ENCODE peak calls at places on chromosome 20, in eight cellular contexts. One of them, this sample, is unnamed. For H3K9me3, the result is how much of the 10 kb centered on the place peaks cover.

GRCh38 chr20:37445041-37445440 is 76.0 kb upstream of the NNAT start:
- DNase-seq in tibial artery: no peak
- DNase-seq in sigmoid colon: no peak
- DNase-seq in K562: no peak
- DNase-seq in GM23248: no peak
- DNase-seq in transverse colon: no peak
- DNase-seq in heart left ventricle: no peak
- DNase-seq in uterus: no peak
- DNase-seq in this sample: no peak

GRCh38 chr20:31497838-31498540 is 16.3 kb upstream of the HM13 start:
- DNase-seq in tibial artery: no peak
- DNase-seq in sigmoid colon: no peak
- DNase-seq in K562: peak
- DNase-seq in GM23248: peak
- DNase-seq in transverse colon: no peak
- DNase-seq in heart left ventricle: peak
- DNase-seq in uterus: peak
- DNase-seq in this sample: no peak

GRCh38 chr20:50913976-50914375 is 17.3 kb downstream of the ADNP start:
- DNase-seq in tibial artery: no peak
- DNase-seq in sigmoid colon: no peak
- DNase-seq in K562: peak
- DNase-seq in GM23248: peak
- DNase-seq in transverse colon: no peak
- DNase-seq in heart left ventricle: no peak
- DNase-seq in uterus: no peak
- DNase-seq in this sample: no peak

GRCh38 chr20:35743693-35744491 is 1.8 kb upstream of the RBM39 start:
- DNase-seq in tibial artery: no peak
- DNase-seq in sigmoid colon: peak
- DNase-seq in K562: no peak
- DNase-seq in GM23248: no peak
- DNase-seq in transverse colon: no peak
- DNase-seq in heart left ventricle: no peak
- DNase-seq in uterus: no peak
- DNase-seq in this sample: peak

GRCh38 chr20:36574278-36575065 is 1.1 kb downstream of the TGIF2 start:
- DNase-seq in tibial artery: peak
- DNase-seq in sigmoid colon: peak
- DNase-seq in K562: peak
- DNase-seq in GM23248: peak
- DNase-seq in transverse colon: peak
- DNase-seq in heart left ventricle: peak
- DNase-seq in uterus: peak
- DNase-seq in this sample: peak

GRCh38 chr20:57555457-57556184 is 5.3 kb upstream of the PCK1 start:
- DNase-seq in tibial artery: no peak
- DNase-seq in sigmoid colon: no peak
- DNase-seq in K562: no peak
- DNase-seq in GM23248: no peak
- DNase-seq in transverse colon: no peak
- DNase-seq in heart left ventricle: no peak
- DNase-seq in uterus: no peak
- DNase-seq in this sample: no peak

GRCh38 chr20:33811763-33812672 is 870 bp downstream of the CHMP4B start:
- DNase-seq in tibial artery: peak
- DNase-seq in sigmoid colon: peak
- DNase-seq in K562: peak
- DNase-seq in GM23248: peak
- DNase-seq in transverse colon: peak
- DNase-seq in heart left ventricle: peak
- DNase-seq in uterus: peak
- DNase-seq in this sample: peak

GRCh38 chr20:41476013-41476441 is 109.4 kb upstream of the EMILIN3 start:
- DNase-seq in tibial artery: no peak
- DNase-seq in sigmoid colon: no peak
- DNase-seq in K562: no peak
- DNase-seq in GM23248: peak
- DNase-seq in transverse colon: peak
- DNase-seq in heart left ventricle: peak
- DNase-seq in uterus: no peak
- DNase-seq in this sample: peak

GRCh38 chr20:5600982-5601381 is 149.2 kb upstream of the SHLD1 start:
- DNase-seq in tibial artery: no peak
- DNase-seq in sigmoid colon: no peak
- DNase-seq in K562: no peak
- DNase-seq in GM23248: no peak
- DNase-seq in transverse colon: no peak
- DNase-seq in heart left ventricle: no peak
- DNase-seq in uterus: no peak
- DNase-seq in this sample: no peak

GRCh38 chr20:57387945-57388351 is 3.2 kb upstream of the RBM38 start:
- DNase-seq in tibial artery: peak
- DNase-seq in sigmoid colon: peak
- DNase-seq in K562: no peak
- DNase-seq in GM23248: no peak
- DNase-seq in transverse colon: no peak
- DNase-seq in heart left ventricle: no peak
- DNase-seq in uterus: no peak
- DNase-seq in this sample: no peak

GRCh38 chr20:24948939-24949679 is at the start of gene CST7:
- DNase-seq in tibial artery: no peak
- DNase-seq in sigmoid colon: peak
- DNase-seq in K562: no peak
- DNase-seq in GM23248: no peak
- DNase-seq in transverse colon: peak
- DNase-seq in heart left ventricle: peak
- DNase-seq in uterus: peak
- DNase-seq in this sample: peak

GRCh38 chr20:61737346-61737745 is 328.3 kb downstream of the TAF4 start:
- DNase-seq in tibial artery: no peak
- DNase-seq in sigmoid colon: no peak
- DNase-seq in K562: no peak
- DNase-seq in GM23248: no peak
- DNase-seq in transverse colon: no peak
- DNase-seq in heart left ventricle: no peak
- DNase-seq in uterus: no peak
- DNase-seq in this sample: no peak

GRCh38 chr20:4724459-4725262 is 3.0 kb downstream of the PRND start:
- DNase-seq in tibial artery: no peak
- DNase-seq in sigmoid colon: no peak
- DNase-seq in K562: no peak
- DNase-seq in GM23248: no peak
- DNase-seq in transverse colon: no peak
- DNase-seq in heart left ventricle: no peak
- DNase-seq in uterus: no peak
- DNase-seq in this sample: no peak

GRCh38 chr20:10239954-10240353 is 21.3 kb downstream of the SNAP25 start:
- DNase-seq in tibial artery: no peak
- DNase-seq in sigmoid colon: no peak
- DNase-seq in K562: no peak
- DNase-seq in GM23248: no peak
- DNase-seq in transverse colon: peak
- DNase-seq in heart left ventricle: no peak
- DNase-seq in uterus: no peak
- DNase-seq in this sample: peak

DNA sequence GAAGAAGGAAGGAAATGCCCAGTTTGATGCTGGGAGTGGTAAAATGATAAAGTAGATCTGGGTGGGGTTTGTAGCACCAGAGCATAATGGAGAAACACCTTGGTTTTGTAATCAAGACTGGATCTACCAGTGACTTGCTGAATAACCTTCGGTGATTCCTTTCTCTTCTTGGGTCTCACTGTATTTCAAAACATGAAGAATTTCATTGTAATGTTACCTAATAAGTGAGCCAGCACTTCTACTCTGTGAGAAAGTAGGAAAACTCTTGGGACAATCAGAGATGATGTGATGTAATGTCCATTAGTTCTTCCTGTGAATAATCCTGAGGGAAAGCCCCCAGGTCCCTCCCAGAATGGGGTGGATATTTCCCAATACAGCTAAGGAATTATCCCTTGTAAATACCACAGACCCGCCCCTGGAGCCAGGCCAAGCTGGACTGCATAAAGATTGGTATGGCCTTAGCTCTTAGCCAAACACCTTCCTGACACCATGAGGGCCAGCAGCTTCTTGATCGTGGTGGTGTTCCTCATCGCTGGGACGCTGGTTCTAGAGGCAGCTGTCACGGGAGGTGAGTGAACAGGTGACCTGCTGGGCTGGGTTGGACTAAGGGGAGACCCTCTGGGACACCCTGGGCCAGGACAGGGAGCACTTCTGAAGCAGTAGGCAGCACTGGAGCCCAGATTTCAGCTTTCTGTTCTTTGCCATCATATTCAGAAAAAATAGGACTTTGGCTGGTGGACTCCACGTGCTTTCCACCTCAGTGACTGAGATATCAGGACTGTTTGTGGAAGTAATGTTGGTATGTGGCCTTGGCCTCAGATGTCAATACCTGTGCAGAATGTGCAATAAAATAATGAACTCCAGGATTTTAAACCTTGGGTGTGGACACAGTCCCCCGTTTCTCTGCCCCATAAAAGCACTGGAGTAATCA is at the start of gene PI3:
- DNase-seq in tibial artery: no peak
- DNase-seq in sigmoid colon: no peak
- DNase-seq in K562: no peak
- DNase-seq in GM23248: no peak
- DNase-seq in transverse colon: peak
- DNase-seq in heart left ventricle: no peak
- DNase-seq in uterus: no peak
- DNase-seq in this sample: peak
- H3K27ac ChIP-seq in tibial artery: no peak
- H3K27ac ChIP-seq in sigmoid colon: no peak
- H3K27ac ChIP-seq in K562: no peak
- H3K27ac ChIP-seq in GM23248: no peak
- H3K27ac ChIP-seq in transverse colon: peak
- H3K27ac ChIP-seq in heart left ventricle: no peak
- H3K27ac ChIP-seq in uterus: no peak
- H3K27ac ChIP-seq in this sample: no peak

GRCh38 chr20:29763821-29764511 is 1493.5 kb upstream of the DEFB115 start:
- DNase-seq in tibial artery: no peak
- DNase-seq in sigmoid colon: no peak
- DNase-seq in K562: no peak
- DNase-seq in GM23248: no peak
- DNase-seq in transverse colon: no peak
- DNase-seq in heart left ventricle: no peak
- DNase-seq in uterus: no peak
- DNase-seq in this sample: no peak
- H3K9me3 ChIP-seq in tibial artery: under half
- H3K9me3 ChIP-seq in sigmoid colon: under half
- H3K9me3 ChIP-seq in K562: under half
- H3K9me3 ChIP-seq in GM23248: under half
- H3K9me3 ChIP-seq in transverse colon: under half
- H3K9me3 ChIP-seq in heart left ventricle: under half
- H3K9me3 ChIP-seq in uterus: under half
- H3K9me3 ChIP-seq in this sample: under half

GRCh38 chr20:23048283-23049200 is 930 bp downstream of the THBD start:
- DNase-seq in tibial artery: peak
- DNase-seq in sigmoid colon: peak
- DNase-seq in K562: no peak
- DNase-seq in GM23248: peak
- DNase-seq in transverse colon: peak
- DNase-seq in heart left ventricle: peak
- DNase-seq in uterus: peak
- DNase-seq in this sample: peak
- H3K27ac ChIP-seq in tibial artery: peak
- H3K27ac ChIP-seq in sigmoid colon: peak
- H3K27ac ChIP-seq in K562: no peak
- H3K27ac ChIP-seq in GM23248: no peak
- H3K27ac ChIP-seq in transverse colon: peak
- H3K27ac ChIP-seq in heart left ventricle: peak
- H3K27ac ChIP-seq in uterus: peak
- H3K27ac ChIP-seq in this sample: peak

GRCh38 chr20:56187791-56188190 is 60.7 kb upstream of the MC3R start:
- DNase-seq in tibial artery: no peak
- DNase-seq in sigmoid colon: no peak
- DNase-seq in K562: no peak
- DNase-seq in GM23248: peak
- DNase-seq in transverse colon: no peak
- DNase-seq in heart left ventricle: no peak
- DNase-seq in uterus: no peak
- DNase-seq in this sample: no peak
- H3K9me3 ChIP-seq in tibial artery: under half
- H3K9me3 ChIP-seq in sigmoid colon: under half
- H3K9me3 ChIP-seq in K562: under half
- H3K9me3 ChIP-seq in GM23248: under half
- H3K9me3 ChIP-seq in transverse colon: under half
- H3K9me3 ChIP-seq in heart left ventricle: under half
- H3K9me3 ChIP-seq in uterus: under half
- H3K9me3 ChIP-seq in this sample: under half

GRCh38 chr20:59018817-59019216 is 412 bp upstream of the TUBB1 start:
- DNase-seq in tibial artery: no peak
- DNase-seq in sigmoid colon: peak
- DNase-seq in K562: no peak
- DNase-seq in GM23248: no peak
- DNase-seq in transverse colon: no peak
- DNase-seq in heart left ventricle: no peak
- DNase-seq in uterus: no peak
- DNase-seq in this sample: no peak
- H3K27ac ChIP-seq in tibial artery: no peak
- H3K27ac ChIP-seq in sigmoid colon: no peak
- H3K27ac ChIP-seq in K562: peak
- H3K27ac ChIP-seq in GM23248: no peak
- H3K27ac ChIP-seq in transverse colon: no peak
- H3K27ac ChIP-seq in heart left ventricle: no peak
- H3K27ac ChIP-seq in uterus: no peak
- H3K27ac ChIP-seq in this sample: no peak

GRCh38 chr20:47931002-47931401 is 145.7 kb upstream of the SULF2 start:
- DNase-seq in tibial artery: no peak
- DNase-seq in sigmoid colon: no peak
- DNase-seq in K562: no peak
- DNase-seq in GM23248: no peak
- DNase-seq in transverse colon: no peak
- DNase-seq in heart left ventricle: no peak
- DNase-seq in uterus: no peak
- DNase-seq in this sample: no peak
- H3K9me3 ChIP-seq in tibial artery: under half
- H3K9me3 ChIP-seq in sigmoid colon: under half
- H3K9me3 ChIP-seq in K562: under half
- H3K9me3 ChIP-seq in GM23248: under half
- H3K9me3 ChIP-seq in transverse colon: under half
- H3K9me3 ChIP-seq in heart left ventricle: under half
- H3K9me3 ChIP-seq in uterus: under half
- H3K9me3 ChIP-seq in this sample: under half